ENCODE peak calls at places on chromosomes 4 and X, in four cellular contexts. V, K, U and I are unnamed samples.

GRCh38 chr4:122932763-122933162 is 10.4 kb upstream of the NUDT6 start:
- DNase-seq in K (no peak), U (no peak), V (no peak), I (no peak)

GRCh38 chr4:8504279-8505007 is 63.9 kb downstream of the TRMT44 start:
- DNase-seq in V (no peak), K (no peak), U (peak; percentile 29), I (no peak)

GRCh38 chr4:169249214-169249973 is 21.4 kb downstream of the SH3RF1 start:
- DNase-seq in V (no peak), U (no peak), K (no peak), I (no peak)

GRCh38 chr4:120071192-120071795 is 4.6 kb upstream of the MAD2L1 start:
- DNase-seq in U (no peak), V (peak; percentile 9), K (peak; percentile 49), I (no peak)

GRCh38 chr4:79466621-79467020 is 58.6 kb upstream of the GK2 start:
- DNase-seq in V (no peak), U (no peak), K (no peak), I (no peak)

GRCh38 chrX:150326843-150327242 is 36.3 kb upstream of the MAMLD1 start:
- DNase-seq in V (no peak), U (no peak), K (no peak), I (no peak)

GRCh38 chrX:139766545-139766983 is 58.6 kb upstream of the MCF2 start:
- DNase-seq in K (no peak), U (no peak), V (no peak), I (no peak)

GRCh38 chr4:147950840-147951239 is 219.0 kb downstream of the ARHGAP10 start:
- DNase-seq in K (no peak), V (no peak), U (no peak), I (no peak)

GRCh38 chr4:7206385-7206784 is 14.0 kb downstream of the SORCS2 start:
- DNase-seq in K (peak; percentile 65), V (no peak), U (no peak), I (peak; percentile 41)

GRCh38 chrX:18455384-18455783 is 30.0 kb downstream of the CDKL5 start:
- DNase-seq in U (no peak), V (no peak), K (no peak), I (no peak)

GRCh38 chr4:26475716-26476115 is 14.6 kb downstream of the CCKAR start:
- DNase-seq in K (no peak), U (no peak), V (no peak), I (no peak)
- H3K27me3 ChIP-seq in K (no peaks in the 10 kb centered on the region), U (no peaks in the 10 kb centered on the region), V (no peaks in the 10 kb centered on the region), I (no peaks in the 10 kb centered on the region)

GRCh38 chr4:101019941-101020401 is 327.4 kb downstream of the PPP3CA start:
- DNase-seq in U (no peak), K (peak; percentile 54), V (no peak), I (no peak)

GRCh38 chr4:101019313-101019712 is 328.0 kb downstream of the PPP3CA start:
- DNase-seq in U (no peak), K (peak; percentile 49), V (no peak), I (no peak)

GRCh38 chr4:101022151-101023024 is 324.9 kb downstream of the PPP3CA start:
- DNase-seq in K (no peak), U (no peak), V (no peak), I (no peak)

GRCh38 chr4:101020956-101021355 is 326.4 kb downstream of the PPP3CA start:
- DNase-seq in K (peak; percentile 49), V (no peak), U (no peak), I (no peak)

DNA sequence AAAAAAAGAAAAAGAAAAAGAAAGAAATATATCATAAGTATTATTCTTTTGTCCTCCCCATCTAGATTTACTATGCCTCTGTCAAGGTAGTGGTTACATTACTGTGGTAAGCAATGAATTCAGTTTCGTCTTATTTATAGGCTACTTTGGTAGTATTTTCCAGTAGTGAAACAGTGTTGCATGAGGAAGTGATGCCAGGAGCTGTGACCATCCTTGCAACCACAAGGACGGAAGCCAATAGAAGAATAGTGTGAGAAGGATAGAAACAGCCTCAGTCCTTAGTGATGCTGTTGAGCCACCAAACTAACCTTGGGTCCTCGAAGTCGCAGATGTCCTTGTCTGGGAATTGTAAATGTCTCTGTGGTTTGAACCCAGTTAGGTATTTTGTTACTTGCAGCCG is 328.5 kb downstream of the PPP3CA start:
- DNase-seq in K (no peak), U (no peak), V (no peak), I (no peak)
- H3K27ac ChIP-seq in K (no peak overlapping the region), U (peak overlapping the region; percentile 35), V (no peak overlapping the region), I (no peak overlapping the region)

GRCh38 chrX:85026170-85026569 is 22.5 kb downstream of the APOOL start:
- DNase-seq in U (no peak), V (no peak), K (no peak), I (no peak)
- H3K27me3 ChIP-seq in U (peaks cover 4% of the 10 kb centered on the region), V (no peaks in the 10 kb centered on the region), K (no peaks in the 10 kb centered on the region), I (no peaks in the 10 kb centered on the region)

GRCh38 chr4:77332696-77333270 is 175.8 kb downstream of the CCNG2 start:
- DNase-seq in U (no peak), K (no peak), V (no peak), I (no peak)

GRCh38 chr4:77327151-77327550 is 170.1 kb downstream of the CCNG2 start:
- DNase-seq in U (no peak), V (no peak), K (no peak), I (no peak)
- H3K27ac ChIP-seq in U (no peak overlapping the region), V (no peak overlapping the region), K (no peak overlapping the region), I (no peak overlapping the region)

DNA sequence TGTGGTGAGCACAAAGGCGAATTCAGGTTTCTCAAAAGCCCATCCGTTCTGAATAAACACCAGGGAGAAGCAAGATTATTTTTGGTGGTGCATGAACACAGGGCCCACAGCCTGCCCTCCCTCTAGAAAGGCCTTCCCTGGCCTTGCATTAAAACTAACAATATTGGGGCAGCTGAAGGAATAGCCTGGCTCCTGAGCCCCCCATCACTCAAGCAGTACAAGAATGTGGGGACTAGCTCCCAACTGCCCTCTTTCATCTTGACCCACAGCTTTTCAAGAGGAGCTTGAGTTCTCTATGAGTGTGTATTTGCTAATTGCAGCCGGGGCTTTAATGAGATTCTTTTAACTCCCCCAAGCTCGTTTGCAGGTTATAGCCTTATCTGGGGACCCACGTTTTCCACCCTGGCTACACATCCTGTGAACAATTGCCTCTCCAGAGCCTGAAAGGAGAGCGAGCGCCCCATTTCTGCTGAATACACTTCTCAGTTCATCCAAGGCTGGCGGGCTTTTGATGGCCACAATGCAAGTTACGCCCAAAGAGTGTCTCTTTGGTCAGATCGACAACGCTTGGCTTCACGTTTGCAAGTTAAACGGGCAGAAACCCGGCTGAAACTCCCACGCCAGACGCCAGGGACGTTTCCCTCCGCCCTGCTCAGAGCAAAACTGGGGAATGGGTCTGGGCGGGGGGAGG is 4.7 kb upstream of the GSX2 start:
- DNase-seq in K (peak; percentile 61), V (no peak), U (no peak), I (no peak)
- H3K27me3 ChIP-seq in K (peaks cover 100% of the 10 kb centered on the region), V (peaks cover 81% of the 10 kb centered on the region), U (peaks cover 59% of the 10 kb centered on the region), I (peaks cover 71% of the 10 kb centered on the region)

DNA sequence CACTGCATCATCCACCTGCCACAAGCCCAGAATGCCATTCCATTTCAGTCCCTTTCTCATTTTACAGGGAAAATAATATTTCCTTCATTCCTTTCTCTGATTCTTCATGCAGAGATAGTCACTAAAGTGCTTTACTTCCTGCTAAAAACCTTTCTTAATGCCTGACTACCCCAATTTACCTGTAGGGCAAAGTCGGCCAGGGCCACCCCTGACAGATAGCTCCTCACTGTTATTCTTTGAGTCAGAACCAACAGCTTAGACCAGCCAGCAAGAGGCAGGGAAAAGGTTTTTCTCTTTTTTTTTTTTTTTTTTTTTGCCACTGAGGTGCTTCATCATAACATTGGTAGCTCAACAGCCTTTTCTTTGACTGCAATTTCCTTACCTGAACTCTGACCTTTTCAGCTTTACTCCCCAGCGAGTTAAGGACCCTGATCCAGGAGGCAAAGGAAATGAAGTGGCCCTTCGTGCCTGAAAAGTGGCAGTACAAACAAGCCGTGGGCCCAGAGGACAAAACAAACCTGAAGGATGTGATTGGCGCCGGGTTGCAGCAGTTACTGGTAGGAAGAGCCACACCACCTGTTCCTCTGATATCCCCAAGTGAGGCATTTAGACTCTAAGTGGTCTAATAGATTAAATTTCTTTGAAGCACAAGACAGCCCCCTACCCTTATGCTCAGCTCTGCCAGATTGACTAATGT is 85.0 kb downstream of the ALPK1 start:
- DNase-seq in U (no peak), K (no peak), V (no peak), I (no peak)
- H3K27ac ChIP-seq in U (no peak overlapping the region), K (no peak overlapping the region), V (no peak overlapping the region), I (no peak overlapping the region)

DNA sequence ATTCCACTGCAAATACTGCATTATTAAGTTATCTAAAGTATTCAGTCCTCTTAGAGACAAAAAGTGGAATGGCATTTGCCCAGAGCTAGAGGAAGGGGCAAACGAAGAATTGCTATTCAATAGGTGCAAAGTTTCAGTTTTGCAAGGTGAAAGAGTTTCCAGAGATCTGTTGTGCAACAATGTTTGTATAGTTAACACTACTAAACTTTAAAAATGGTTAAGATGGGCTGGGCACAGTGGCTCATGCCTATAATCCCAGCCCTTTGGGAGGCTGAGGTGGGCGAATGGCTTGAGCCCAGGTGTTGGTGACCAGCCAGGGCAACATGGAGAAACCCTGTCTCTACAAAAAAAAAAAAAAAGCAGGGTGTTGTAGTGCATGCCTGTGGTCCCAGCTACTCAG is 102.5 kb downstream of the LUZP4 start:
- DNase-seq in K (no peak), V (no peak), U (no peak), I (no peak)
- H3K27me3 ChIP-seq in K (no peaks in the 10 kb centered on the region), V (no peaks in the 10 kb centered on the region), U (peaks cover 52% of the 10 kb centered on the region), I (no peaks in the 10 kb centered on the region)

DNA sequence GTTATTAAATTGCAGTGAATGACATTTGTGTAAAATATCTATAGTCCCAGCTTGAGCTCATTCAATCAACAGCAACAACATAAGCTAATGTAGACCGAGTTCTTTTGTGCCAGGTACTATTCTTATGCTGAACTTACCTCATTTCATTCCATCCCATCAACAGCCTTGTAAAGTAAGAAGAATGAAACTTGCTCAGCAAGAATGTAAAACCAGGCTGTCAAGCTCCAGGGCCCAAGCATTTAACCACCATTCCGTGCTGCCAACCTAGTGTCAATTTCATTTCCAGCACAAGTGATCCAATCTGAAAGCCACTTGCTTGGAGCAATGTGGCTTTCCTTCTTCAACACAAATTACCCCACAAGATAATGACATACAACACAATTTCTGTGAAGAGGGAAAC is 36.6 kb downstream of the RASSF6 start:
- DNase-seq in V (no peak), U (no peak), K (no peak), I (no peak)
- H3K27ac ChIP-seq in V (no peak overlapping the region), U (peak overlapping the region; percentile 56), K (no peak overlapping the region), I (no peak overlapping the region)

DNA sequence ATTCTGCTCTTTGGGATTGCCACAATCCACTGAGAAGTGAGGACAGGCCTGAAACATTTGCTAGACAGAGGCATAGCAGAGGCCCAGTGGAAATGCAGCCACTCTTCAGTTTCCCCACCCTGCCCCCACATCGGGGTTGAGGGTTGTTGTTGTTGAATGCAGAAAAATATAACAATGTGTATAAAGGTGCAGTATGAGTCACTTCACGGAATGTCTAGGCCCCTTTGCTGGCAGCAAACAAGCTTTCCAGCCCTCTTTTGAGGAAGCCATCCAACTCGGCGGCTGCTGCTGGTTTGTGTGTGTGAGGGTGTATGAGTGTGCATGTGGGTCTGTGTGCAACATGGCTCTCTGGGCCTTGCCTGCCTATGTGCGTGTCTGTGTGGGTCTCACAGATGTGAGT is 8.1 kb upstream of the ELF4 start:
- DNase-seq in V (no peak), U (no peak), K (no peak), I (no peak)
- H3K27me3 ChIP-seq in V (no peaks in the 10 kb centered on the region), U (peaks cover 39% of the 10 kb centered on the region), K (no peaks in the 10 kb centered on the region), I (no peaks in the 10 kb centered on the region)